ENCODE peak calls at places on chromosomes 5 and 9, in nine cellular contexts. Y, S, I, F, J, N, A, Z and L are unnamed samples.

GRCh38 chr5:65611524-65611923 is 12.6 kb downstream of the TRIM23 start:
- DNase-seq in Y (no peak), S (no peak), I (no peak), F (no peak), J (no peak), N (no peak), A (no peak), Z (peak), L (peak)

GRCh38 chr9:77912895-77913693 is 118.5 kb downstream of the GNAQ start:
- DNase-seq in Y (peak), S (no peak), I (no peak), F (no peak), J (no peak), N (no peak), A (no peak), Z (no peak), L (no peak)

GRCh38 chr5:167944121-167944858 is 347.2 kb upstream of the WWC1 start:
- DNase-seq in Y (no peak), S (no peak), I (no peak), F (no peak), J (no peak), N (no peak), A (no peak), Z (no peak), L (no peak)

GRCh38 chr5:14296533-14297331 is 153.6 kb downstream of the TRIO start:
- DNase-seq in Y (no peak), S (no peak), I (no peak), F (no peak), J (no peak), N (no peak), A (no peak), Z (no peak), L (no peak)

GRCh38 chr5:39164529-39165402 is 54.6 kb downstream of the FYB1 start:
- DNase-seq in Y (no peak), S (no peak), I (no peak), F (no peak), J (no peak), N (no peak), A (no peak), Z (no peak), L (peak)

GRCh38 chr9:70218767-70219166 is 40.0 kb upstream of the SMC5 start:
- DNase-seq in Y (no peak), S (no peak), I (no peak), F (no peak), J (peak), N (no peak), A (no peak), Z (no peak), L (no peak)

GRCh38 chr5:178208540-178209227 is 4.4 kb downstream of the HNRNPAB start:
- DNase-seq in Y (no peak), S (no peak), I (no peak), F (no peak), J (no peak), N (no peak), A (no peak), Z (no peak), L (no peak)

GRCh38 chr5:137605377-137605776 is 106.3 kb upstream of the SPOCK1 start:
- DNase-seq in Y (peak), S (no peak), I (no peak), F (no peak), J (no peak), N (no peak), A (no peak), Z (no peak), L (no peak)

GRCh38 chr5:171152382-171152781 is 156.7 kb upstream of the TLX3 start:
- DNase-seq in Y (peak), S (no peak), I (no peak), F (peak), J (no peak), N (peak), A (no peak), Z (no peak), L (no peak)

GRCh38 chr9:112086627-112087026 is 88.5 kb downstream of the SUSD1 start:
- DNase-seq in Y (peak), S (no peak), I (no peak), F (peak), J (no peak), N (no peak), A (no peak), Z (no peak), L (no peak)

GRCh38 chr9:4642351-4642750 is 19.7 kb upstream of the PLPP6 start:
- DNase-seq in Y (no peak), S (no peak), I (no peak), F (no peak), J (no peak), N (no peak), A (no peak), Z (no peak), L (no peak)

GRCh38 chr5:88304356-88304755 is 35.7 kb upstream of the TMEM161B start:
- DNase-seq in Y (no peak), S (no peak), I (no peak), F (no peak), J (no peak), N (no peak), A (no peak), Z (no peak), L (no peak)

GRCh38 chr5:157511656-157512644 is 51.9 kb downstream of the NIPAL4 start:
- DNase-seq in Y (peak), S (peak), I (no peak), F (peak), J (peak), N (peak), A (peak), Z (peak), L (peak)

GRCh38 chr9:93107151-93107824 is 11.3 kb downstream of the CARD19 start:
- DNase-seq in Y (no peak), S (no peak), I (no peak), F (no peak), J (no peak), N (no peak), A (peak), Z (no peak), L (no peak)

GRCh38 chr5:174571662-174572397 is 152.6 kb upstream of the MSX2 start:
- DNase-seq in Y (peak), S (peak), I (no peak), F (peak), J (peak), N (peak), A (peak), Z (peak), L (peak)

GRCh38 chr5:125210241-125210947 is 464.0 kb upstream of the ZNF608 start:
- DNase-seq in Y (no peak), S (no peak), I (no peak), F (no peak), J (no peak), N (no peak), A (no peak), Z (no peak), L (peak)

GRCh38 chr9:112218908-112219307 is 43.8 kb upstream of the SUSD1 start:
- DNase-seq in Y (no peak), S (no peak), I (no peak), F (no peak), J (no peak), N (no peak), A (no peak), Z (no peak), L (no peak)

GRCh38 chr5:174245506-174245905 is 200.0 kb downstream of the NSG2 start:
- DNase-seq in Y (no peak), S (no peak), I (no peak), F (no peak), J (no peak), N (no peak), A (no peak), Z (no peak), L (no peak)

DNA sequence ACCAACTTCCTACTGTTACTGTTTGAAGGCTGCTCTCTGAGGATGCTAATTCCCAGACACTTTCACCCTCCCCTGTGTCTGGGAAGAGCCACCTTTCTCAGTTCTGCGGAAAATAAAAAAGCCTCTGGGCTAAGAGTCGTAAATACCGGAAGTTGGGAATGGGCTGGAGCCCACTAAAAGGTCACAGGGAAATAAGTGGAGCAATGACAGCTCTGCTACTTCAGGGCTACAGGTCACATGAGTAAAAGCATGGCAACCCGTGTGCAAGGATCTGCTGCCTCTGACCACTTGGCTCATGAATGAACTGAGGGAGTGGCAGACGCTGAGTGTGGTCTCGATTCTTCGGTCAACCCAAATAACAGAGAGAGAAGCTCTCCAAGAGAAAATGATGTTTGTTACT is 25.8 kb upstream of the ATP6V1G1 start:
- DNase-seq in Y (no peak), S (no peak), I (no peak), F (no peak), J (no peak), N (no peak), A (no peak), Z (no peak), L (no peak)
- H3K27ac ChIP-seq in Y (no peak), S (no peak), I (no peak), F (no peak), J (no peak), N (no peak), A (no peak), Z (no peak), L (no peak)

DNA sequence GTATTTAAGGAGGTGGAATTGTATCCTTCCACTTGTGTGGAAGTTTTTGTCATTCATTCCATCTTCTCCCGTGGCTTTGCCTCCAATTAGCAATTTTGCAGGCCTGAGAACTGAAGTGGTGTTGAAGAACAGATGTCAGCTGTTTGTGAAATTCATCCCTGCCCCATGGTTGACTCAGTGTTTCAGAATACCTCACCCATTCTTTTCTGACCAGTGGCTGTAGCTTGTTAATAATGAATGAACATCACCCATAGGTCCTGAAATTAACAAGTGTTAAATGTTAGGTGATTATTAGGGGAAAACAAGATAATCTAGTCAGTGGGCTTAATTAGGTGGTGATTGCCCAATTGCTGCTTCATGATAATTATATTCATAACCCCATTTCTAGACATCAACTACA is 11.7 kb downstream of the ZNF462 start:
- DNase-seq in Y (no peak), S (no peak), I (no peak), F (no peak), J (no peak), N (no peak), A (no peak), Z (no peak), L (no peak)
- H3K27ac ChIP-seq in Y (no peak), S (no peak), I (no peak), F (no peak), J (no peak), N (no peak), A (no peak), Z (no peak), L (no peak)

GRCh38 chr5:56837386-56837785 is 22.0 kb downstream of the MAP3K1 start:
- DNase-seq in Y (no peak), S (no peak), I (no peak), F (no peak), J (no peak), N (no peak), A (no peak), Z (no peak), L (no peak)

GRCh38 chr5:56838409-56839039 is 23.2 kb downstream of the MAP3K1 start:
- DNase-seq in Y (peak), S (no peak), I (peak), F (peak), J (peak), N (no peak), A (no peak), Z (no peak), L (no peak)

GRCh38 chr5:56840597-56840996 is 25.2 kb downstream of the MAP3K1 start:
- DNase-seq in Y (no peak), S (no peak), I (no peak), F (no peak), J (no peak), N (no peak), A (no peak), Z (no peak), L (no peak)

GRCh38 chr5:56837956-56838355 is 22.6 kb downstream of the MAP3K1 start:
- DNase-seq in Y (no peak), S (no peak), I (no peak), F (no peak), J (no peak), N (no peak), A (no peak), Z (no peak), L (no peak)

DNA sequence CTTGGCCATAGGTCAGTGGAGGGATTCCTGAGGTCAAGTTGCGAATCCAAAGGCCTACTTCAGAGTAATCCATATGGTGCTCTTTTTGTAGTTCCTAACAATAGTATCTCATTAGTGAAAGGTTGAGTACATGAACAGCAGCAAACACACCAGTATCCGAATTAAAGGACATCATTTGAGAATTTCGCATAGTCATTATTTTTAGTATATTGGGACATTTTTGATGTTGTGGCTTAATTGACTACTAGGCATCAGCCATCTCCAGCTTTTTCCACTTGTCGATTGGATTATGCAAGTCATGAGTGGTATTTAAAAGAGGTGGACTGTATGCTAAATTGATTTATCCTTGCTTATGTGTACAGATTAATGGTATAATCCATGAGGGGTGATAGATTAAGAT is 23.7 kb downstream of the MAP3K1 start:
- DNase-seq in Y (no peak), S (no peak), I (no peak), F (no peak), J (no peak), N (no peak), A (no peak), Z (no peak), L (no peak)
- H3K27ac ChIP-seq in Y (peak), S (peak), I (no peak), F (peak), J (no peak), N (no peak), A (peak), Z (no peak), L (no peak)

GRCh38 chr5:140926903-140927573 is 939 bp downstream of the PCDHAC1 start:
- DNase-seq in Y (peak), S (no peak), I (peak), F (no peak), J (no peak), N (no peak), A (no peak), Z (peak), L (no peak)

GRCh38 chr5:140925806-140926205 is 293 bp upstream of the PCDHAC1 start:
- DNase-seq in Y (no peak), S (no peak), I (no peak), F (no peak), J (no peak), N (no peak), A (no peak), Z (no peak), L (no peak)

DNA sequence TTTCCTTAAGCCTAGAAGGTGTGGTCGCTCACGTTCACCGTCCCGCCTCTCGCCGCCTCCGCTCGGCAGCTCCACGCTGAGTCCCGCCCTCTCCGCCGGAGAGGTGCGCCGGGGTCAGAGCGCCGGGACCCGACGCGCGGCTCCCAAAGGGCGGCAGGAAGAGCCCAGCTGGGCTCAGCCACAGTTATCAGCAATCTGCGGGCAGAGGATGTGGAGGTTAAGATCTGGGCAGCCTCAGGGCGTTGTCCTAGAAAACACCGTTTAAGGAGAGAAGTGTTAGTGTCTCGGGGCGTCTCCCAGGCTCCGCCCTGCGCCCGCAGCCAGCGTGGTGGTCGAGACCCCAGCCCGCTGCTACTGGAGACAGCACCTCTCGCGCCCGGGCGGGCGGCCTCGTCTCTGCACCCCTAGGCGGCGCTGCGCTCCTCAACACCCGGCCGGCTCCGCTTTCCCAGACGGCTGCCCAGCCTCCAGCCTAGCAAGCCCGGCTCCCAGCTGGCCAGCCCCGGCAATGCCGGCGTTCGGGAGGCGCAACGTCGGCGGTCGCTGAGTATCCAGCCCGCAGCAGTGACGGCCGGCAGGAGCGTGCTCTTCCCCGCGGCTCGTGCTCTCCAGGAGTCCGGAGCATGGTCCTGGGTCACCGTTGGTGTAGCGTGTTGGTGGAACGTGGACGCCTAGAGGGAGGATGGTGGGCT is at the start of gene PCDHAC1:
- DNase-seq in Y (peak), S (peak), I (peak), F (no peak), J (no peak), N (peak), A (peak), Z (peak), L (no peak)
- H3K27ac ChIP-seq in Y (no peak), S (peak), I (no peak), F (no peak), J (no peak), N (peak), A (peak), Z (peak), L (no peak)

DNA sequence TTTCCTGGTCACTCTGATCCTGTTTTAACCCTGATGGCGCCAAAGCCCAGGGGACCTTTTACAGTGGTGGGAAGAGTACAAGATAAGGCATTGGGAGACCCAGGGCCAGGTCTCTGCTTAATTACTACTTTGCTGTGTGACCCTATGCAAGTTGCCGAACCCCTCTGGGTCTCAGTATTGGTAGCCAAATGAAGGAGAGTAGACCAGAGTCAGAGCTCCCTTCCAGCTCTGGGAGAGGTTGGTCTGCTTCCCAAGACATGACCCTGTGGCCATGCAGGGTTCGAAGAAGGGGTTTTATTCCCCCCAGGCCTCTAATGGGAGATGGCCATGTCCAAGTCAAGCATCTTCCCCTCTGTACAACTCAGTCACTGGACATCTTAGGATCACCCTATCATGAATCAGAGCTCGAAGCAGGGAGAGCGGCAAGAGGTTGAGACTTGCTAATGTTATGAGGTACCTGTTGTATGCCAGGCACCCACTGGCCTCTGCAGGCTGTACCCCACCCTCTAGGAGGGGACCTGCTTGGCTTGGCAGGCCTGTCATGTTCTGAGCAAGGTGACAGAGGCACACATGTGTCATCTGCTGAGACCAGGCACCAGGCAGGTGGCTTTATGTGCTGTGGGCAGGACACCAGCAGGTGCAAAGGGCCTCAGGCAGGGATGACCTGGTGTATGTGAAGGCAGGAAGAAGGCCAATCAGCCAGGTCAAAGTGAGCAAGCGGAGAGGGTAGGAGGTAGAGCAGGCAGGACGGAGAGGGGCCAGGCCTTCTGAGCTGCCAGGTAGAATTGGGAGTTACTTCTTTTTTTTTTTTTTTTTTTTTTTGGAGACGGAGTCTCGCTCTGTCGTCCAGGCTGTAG is 60.5 kb upstream of the RPL26L1 start:
- DNase-seq in Y (no peak), S (no peak), I (no peak), F (no peak), J (no peak), N (no peak), A (no peak), Z (no peak), L (no peak)
- H3K27ac ChIP-seq in Y (no peak), S (peak), I (peak), F (peak), J (peak), N (no peak), A (peak), Z (peak), L (peak)

GRCh38 chr9:131707050-131707449 is 32.8 kb downstream of the RAPGEF1 start:
- DNase-seq in Y (no peak), S (no peak), I (no peak), F (no peak), J (no peak), N (no peak), A (no peak), Z (no peak), L (no peak)
- H3K27ac ChIP-seq in Y (no peak), S (peak), I (no peak), F (no peak), J (peak), N (no peak), A (no peak), Z (no peak), L (peak)

GRCh38 chr5:150461231-150461630 is 11.7 kb upstream of the RPS14 start:
- DNase-seq in Y (no peak), S (peak), I (no peak), F (no peak), J (no peak), N (no peak), A (no peak), Z (no peak), L (no peak)
- H3K27ac ChIP-seq in Y (peak), S (no peak), I (no peak), F (no peak), J (no peak), N (no peak), A (no peak), Z (no peak), L (no peak)